ENCODE peak calls at places on chromosomes 7 and 10, in nine cellular contexts. R is sciatic nerve; C is body of pancreas; J is left colon; A is stimulated activated effector memory CD8-positive, alpha-beta T cell treated with anti-CD3 and anti-CD28 coated beads, Interleukin-12 subunit alpha, Interleukin-12 subunit beta, amount 100 ng/mL, for 72 hours; U is naive thymus-derived CD8-positive, alpha-beta T cell; D is SK-N-SH treated with all-trans-retinoic acid at 6 μM for 48 hours; H is activated CD8-positive, alpha-beta memory T cell treated with anti-CD3 and anti-CD28 coated beads, Interleukin-2, amount 10 ng/mL, durations not matched to agents 7 days and 5 days; V is activated CD4-positive, alpha-beta T cell treated with anti-CD3 and anti-CD28 coated beads for 36 hours. E is an unnamed sample.

GRCh38 chr7:134234216-134234615 is 82.5 kb downstream of the SLC35B4 start:
- ATAC-seq in R (no peak), C (no peak), J (no peak), A (no peak), U (no peak), D (no peak), H (no peak), V (no peak), E (no peak)

GRCh38 chr7:121178869-121179497 is 149.8 kb upstream of the WNT16 start:
- ATAC-seq in R (no peak), C (no peak), J (no peak), A (peak), U (peak), D (no peak), H (peak), V (peak), E (no peak)

GRCh38 chr10:119383174-119383856 is 159.2 kb downstream of the RGS10 start:
- ATAC-seq in R (no peak), C (no peak), J (no peak), A (peak), U (no peak), D (no peak), H (peak), V (peak), E (peak)

GRCh38 chr7:102425639-102426267 is 7.6 kb upstream of the ORAI2 start:
- ATAC-seq in R (peak), C (no peak), J (peak), A (peak), U (peak), D (no peak), H (peak), V (peak), E (peak)

GRCh38 chr10:11720260-11720741 is 21.9 kb upstream of the ECHDC3 start:
- ATAC-seq in R (peak), C (no peak), J (no peak), A (no peak), U (no peak), D (no peak), H (no peak), V (no peak), E (peak)

GRCh38 chr7:136117539-136117938 is 140.4 kb upstream of the MTPN start:
- ATAC-seq in R (no peak), C (no peak), J (no peak), A (no peak), U (no peak), D (no peak), H (no peak), V (no peak), E (no peak)

GRCh38 chr10:87670591-87670990 is 10.9 kb downstream of the PAPSS2 start:
- ATAC-seq in R (no peak), C (no peak), J (no peak), A (peak), U (no peak), D (no peak), H (no peak), V (peak), E (peak)

GRCh38 chr7:131276190-131276589 is 51.5 kb upstream of the MKLN1 start:
- ATAC-seq in R (no peak), C (no peak), J (no peak), A (no peak), U (no peak), D (no peak), H (no peak), V (no peak), E (no peak)

GRCh38 chr7:19020062-19020461 is 97.4 kb downstream of the TWIST1 start:
- ATAC-seq in R (no peak), C (no peak), J (no peak), A (no peak), U (no peak), D (no peak), H (no peak), V (no peak), E (no peak)

GRCh38 chr7:68676789-68677535 is 921.3 kb upstream of the AUTS2 start:
- ATAC-seq in R (peak), C (no peak), J (no peak), A (no peak), U (no peak), D (peak), H (no peak), V (no peak), E (no peak)

GRCh38 chr7:105011771-105012502 is 2.1 kb upstream of the KMT2E start:
- ATAC-seq in R (no peak), C (no peak), J (no peak), A (no peak), U (no peak), D (peak), H (no peak), V (no peak), E (no peak)

GRCh38 chr10:110411047-110411410 is 86.7 kb upstream of the DUSP5 start:
- ATAC-seq in R (peak), C (no peak), J (no peak), A (no peak), U (no peak), D (peak), H (no peak), V (no peak), E (no peak)

GRCh38 chr7:16900212-16900768 is 18.5 kb upstream of the AGR3 start:
- ATAC-seq in R (no peak), C (no peak), J (no peak), A (no peak), U (no peak), D (no peak), H (no peak), V (no peak), E (no peak)

GRCh38 chr7:129438839-129439640 is 4.8 kb downstream of the STRIP2 start:
- ATAC-seq in R (no peak), C (no peak), J (no peak), A (peak), U (no peak), D (no peak), H (no peak), V (peak), E (peak)

GRCh38 chr7:106010331-106010730 is 47.3 kb downstream of the CDHR3 start:
- ATAC-seq in R (no peak), C (no peak), J (no peak), A (no peak), U (no peak), D (no peak), H (no peak), V (no peak), E (no peak)

GRCh38 chr7:794207-794606 is 38.1 kb upstream of the SUN1 start:
- ATAC-seq in R (no peak), C (no peak), J (no peak), A (no peak), U (no peak), D (no peak), H (no peak), V (no peak), E (no peak)

GRCh38 chr10:32161586-32161985 is 105.4 kb upstream of the KIF5B start:
- ATAC-seq in R (no peak), C (no peak), J (no peak), A (no peak), U (no peak), D (no peak), H (no peak), V (no peak), E (no peak)

GRCh38 chr7:20165146-20165510 is 52.1 kb downstream of the MACC1 start:
- ATAC-seq in R (peak), C (no peak), J (no peak), A (no peak), U (no peak), D (no peak), H (no peak), V (no peak), E (no peak)

GRCh38 chr7:99248391-99249067 is 24.1 kb upstream of the MYH16 start:
- ATAC-seq in R (no peak), C (no peak), J (no peak), A (no peak), U (no peak), D (no peak), H (no peak), V (no peak), E (no peak)

GRCh38 chr7:37015353-37016034 is 291.2 kb upstream of the AOAH start:
- ATAC-seq in R (no peak), C (peak), J (no peak), A (no peak), U (no peak), D (no peak), H (no peak), V (no peak), E (no peak)

GRCh38 chr7:99099499-99100077 is 44.3 kb downstream of the SMURF1 start:
- ATAC-seq in R (no peak), C (no peak), J (peak), A (no peak), U (no peak), D (no peak), H (no peak), V (no peak), E (no peak)

GRCh38 chr10:93458821-93459257 is 23.3 kb downstream of the MYOF start:
- ATAC-seq in R (peak), C (peak), J (peak), A (peak), U (no peak), D (peak), H (no peak), V (peak), E (peak)

GRCh38 chr7:148963583-148964509 is 64.5 kb downstream of the PDIA4 start:
- ATAC-seq in R (peak), C (peak), J (peak), A (no peak), U (no peak), D (peak), H (no peak), V (no peak), E (no peak)

GRCh38 chr7:124032369-124033092 is at the start of gene TMEM229A:
- ATAC-seq in R (peak), C (peak), J (peak), A (peak), U (no peak), D (peak), H (peak), V (peak), E (peak)

E was measured in activated T-helper 17 cell treated with anti-CD3 and anti-CD28 coated beads, Interleukin-2, amount 50 U/mL, for 72 hours.